ENCODE peak calls at places on chromosome 9, in nine cellular contexts. D, Q, U, X, R, A, L, K and G are unnamed samples.
A peak's percentile ranks its signal among the peaks of the same experiment; 100 is the strongest.

GRCh38 chr9:15211160-15211993 is 95.6 kb downstream of the TTC39B start:
- DNase-seq in X (no peak), K (peak; percentile 62), L (peak; percentile 57), D (peak; percentile 59), Q (peak; percentile 50), R (peak; percentile 89), A (no peak), U (peak; percentile 55), G (peak; percentile 72)

GRCh38 chr9:6759114-6759977 is 1.6 kb downstream of the KDM4C start:
- DNase-seq in D (peak; percentile 29), Q (peak; percentile 19), K (peak; percentile 34), X (no peak), L (peak; percentile 15), A (no peak), U (peak; percentile 28), R (peak; percentile 35), G (peak; percentile 21)

GRCh38 chr9:134563397-134563796 is 78.2 kb upstream of the COL5A1 start:
- DNase-seq in Q (no peak), X (no peak), L (no peak), U (no peak), A (no peak), K (no peak), R (no peak), D (no peak), G (no peak)

GRCh38 chr9:693460-694390 is 147.8 kb upstream of the DMRT1 start:
- DNase-seq in L (no peak), Q (no peak), U (no peak), D (peak; percentile 32), A (no peak), R (peak; percentile 37), K (no peak), X (no peak), G (peak; percentile 61)

GRCh38 chr9:121738969-121739368 is 87.5 kb downstream of the DAB2IP start:
- DNase-seq in D (peak; percentile 46), R (no peak), U (peak; percentile 76), L (no peak), X (no peak), A (no peak), K (no peak), Q (no peak), G (peak; percentile 61)

GRCh38 chr9:21802418-21803000 is at the start of gene MTAP:
- DNase-seq in U (peak; percentile 89), R (peak; percentile 97), L (peak; percentile 95), K (no peak), D (peak; percentile 90), A (peak; percentile 90), X (peak; percentile 90), Q (peak; percentile 91), G (peak; percentile 95)

GRCh38 chr9:36847781-36848673 is 186.0 kb downstream of the PAX5 start:
- DNase-seq in U (no peak), K (no peak), A (no peak), R (no peak), Q (no peak), D (no peak), X (no peak), L (no peak), G (no peak)

GRCh38 chr9:99822096-99822595 is 461 bp downstream of the NR4A3 start:
- DNase-seq in D (peak; percentile 52), Q (no peak), K (no peak), L (no peak), U (no peak), X (no peak), A (peak; percentile 93), R (no peak), G (peak; percentile 6)

GRCh38 chr9:80649001-80649420 is 1040.3 kb downstream of the TLE1 start:
- DNase-seq in X (no peak), U (no peak), D (peak; percentile 12), A (no peak), R (peak; percentile 5), K (no peak), L (no peak), Q (no peak), G (no peak)

GRCh38 chr9:93010056-93010455 is 48.4 kb upstream of the SUSD3 start:
- DNase-seq in Q (no peak), A (no peak), D (no peak), L (peak; percentile 8), X (no peak), R (no peak), K (no peak), U (no peak), G (no peak)

GRCh38 chr9:30301271-30301963 is 2083.0 kb upstream of the ACO1 start:
- DNase-seq in D (no peak), Q (no peak), K (no peak), U (no peak), R (no peak), A (no peak), X (no peak), L (no peak), G (no peak)

GRCh38 chr9:121976751-121977150 is 116.4 kb downstream of the TTLL11 start:
- DNase-seq in L (no peak), U (no peak), R (no peak), Q (no peak), X (no peak), K (no peak), A (no peak), D (no peak), G (no peak)

GRCh38 chr9:112112941-112113399 is 62.1 kb downstream of the SUSD1 start:
- DNase-seq in L (peak; percentile 24), Q (peak; percentile 82), U (peak; percentile 53), A (no peak), X (no peak), R (peak; percentile 78), D (peak; percentile 49), K (no peak), G (peak; percentile 13)

GRCh38 chr9:6646028-6646636 is 603 bp upstream of the GLDC start:
- DNase-seq in D (no peak), X (no peak), K (no peak), A (no peak), R (no peak), L (no peak), U (no peak), Q (no peak), G (no peak)

GRCh38 chr9:125989524-125990180 is 242.5 kb downstream of the PBX3 start:
- DNase-seq in K (no peak), A (peak; percentile 51), R (no peak), D (no peak), Q (no peak), L (no peak), U (no peak), X (no peak), G (no peak)

GRCh38 chr9:19174127-19174921 is 47.0 kb upstream of the PLIN2 start:
- DNase-seq in R (peak; percentile 84), L (peak; percentile 71), A (no peak), K (peak; percentile 63), Q (peak; percentile 34), D (peak; percentile 56), X (no peak), U (peak; percentile 55), G (peak; percentile 7)

GRCh38 chr9:133952598-133953550 is 39.2 kb downstream of the VAV2 start:
- DNase-seq in L (no peak), U (no peak), K (no peak), Q (no peak), R (no peak), D (no peak), X (no peak), A (peak; percentile 55), G (no peak)

GRCh38 chr9:131530546-131530929 is 525 bp downstream of the UCK1 start:
- DNase-seq in Q (no peak), K (peak; percentile 46), R (peak; percentile 52), X (no peak), L (peak; percentile 84), D (peak; percentile 47), U (peak; percentile 34), A (no peak), G (peak; percentile 25)
- TF ChIP-seq POLR2AphosphoS5 in Q (no peak), K (no peak), R (no peak), X (no peak), L (no peak), D (no peak), U (no peak), A (no peak), G (no peak)

GRCh38 chr9:81664638-81665513 is 24.5 kb downstream of the TLE1 start:
- DNase-seq in A (no peak), K (no peak), U (no peak), X (no peak), D (no peak), Q (no peak), L (peak; percentile 36), R (no peak), G (no peak)
- H3K4me3 ChIP-seq in A (no peak overlapping the region), K (no peak overlapping the region), U (no peak overlapping the region), X (no peak overlapping the region), D (no peak overlapping the region), Q (no peak overlapping the region), L (no peak overlapping the region), R (peak overlapping the region; percentile 43), G (no peak overlapping the region)

DNA sequence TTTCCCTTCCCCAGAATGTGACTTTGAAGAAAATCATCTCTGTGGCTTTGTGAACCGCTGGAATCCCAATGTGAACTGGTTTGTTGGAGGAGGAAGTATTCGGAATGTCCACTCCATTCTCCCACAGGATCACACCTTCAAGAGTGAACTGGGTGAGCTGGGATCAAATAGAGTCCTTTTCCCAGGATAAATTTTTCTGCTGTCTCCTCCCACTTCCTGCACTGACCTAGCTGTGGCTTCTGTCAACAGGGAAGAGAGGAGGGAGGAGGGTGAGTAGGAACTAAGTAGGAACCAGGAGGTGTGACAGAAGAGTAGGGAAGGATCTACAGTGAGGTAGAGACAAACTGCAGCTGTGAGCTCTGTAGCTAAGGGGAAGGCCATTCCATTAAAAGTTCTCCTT is 69.3 kb downstream of the MAMDC2 start:
- DNase-seq in K (no peak), U (no peak), Q (no peak), A (no peak), R (no peak), X (no peak), D (no peak), L (no peak), G (no peak)
- TF ChIP-seq POLR2AphosphoS5 in K (no peak), U (no peak), Q (no peak), A (no peak), R (no peak), X (no peak), D (peak; percentile 1), L (no peak), G (no peak)

GRCh38 chr9:8651830-8652229 is 852.3 kb upstream of the DMAC1 start:
- DNase-seq in R (no peak), L (no peak), K (no peak), A (no peak), Q (no peak), U (no peak), X (no peak), D (no peak), G (no peak)
- H3K4me3 ChIP-seq in R (no peak overlapping the region), L (no peak overlapping the region), K (no peak overlapping the region), A (no peak overlapping the region), Q (no peak overlapping the region), U (no peak overlapping the region), X (no peak overlapping the region), D (no peak overlapping the region), G (no peak overlapping the region)

GRCh38 chr9:69120380-69121154 is 53.5 kb upstream of the TJP2 start:
- DNase-seq in Q (peak; percentile 83), A (peak; percentile 64), L (no peak), D (peak; percentile 95), X (peak; percentile 92), R (peak; percentile 97), U (peak; percentile 97), K (no peak), G (peak; percentile 95)
- TF ChIP-seq POLR2AphosphoS5 in Q (peak; percentile 88), A (peak; percentile 55), L (no peak), D (peak; percentile 89), X (no peak), R (peak; percentile 64), U (peak; percentile 90), K (no peak), G (peak; percentile 89)